ENCODE peak calls at places on chromosomes 4 and X, in nine cellular contexts. X, J, S, O, W, B, H, P and E are unnamed samples.

GRCh38 chr4:43352859-43353258 is 460.3 kb downstream of the GRXCR1 start:
- DNase-seq in X (no peak), J (no peak), S (no peak), O (no peak), W (no peak), B (no peak), H (no peak), P (no peak), E (no peak)

GRCh38 chr4:8515316-8516060 is 64.7 kb upstream of the GPR78 start:
- DNase-seq in X (no peak), J (no peak), S (no peak), O (no peak), W (no peak), B (peak; percentile 21), H (no peak), P (no peak), E (no peak)

GRCh38 chr4:144709793-144710525 is 64.0 kb downstream of the HHIP start:
- DNase-seq in X (no peak), J (no peak), S (no peak), O (no peak), W (peak; percentile 8), B (peak; percentile 88), H (no peak), P (no peak), E (no peak)

GRCh38 chrX:153464116-153464515 is 6.3 kb downstream of the HAUS7 start:
- DNase-seq in X (no peak), J (no peak), S (no peak), O (no peak), W (no peak), B (no peak), H (no peak), P (no peak), E (no peak)

GRCh38 chr4:112636688-112637551 is at the start of the genes LARP7 and ZGRF1:
- DNase-seq in X (peak; percentile 99), J (peak; percentile 99), S (peak; percentile 99), O (peak; percentile 98), W (peak; percentile 69), B (peak; percentile 100), H (peak; percentile 95), P (peak; percentile 98), E (peak; percentile 99)

GRCh38 chr4:138078751-138079150 is 163.4 kb downstream of the SLC7A11 start:
- DNase-seq in X (no peak), J (no peak), S (no peak), O (no peak), W (no peak), B (no peak), H (no peak), P (no peak), E (no peak)

GRCh38 chrX:120823554-120823953 is 52.1 kb downstream of the CT47B1 start:
- DNase-seq in X (no peak), J (no peak), S (no peak), O (no peak), W (no peak), B (no peak), H (no peak), P (no peak), E (no peak)

GRCh38 chr4:139331185-139331584 is 28.9 kb upstream of the NDUFC1 start:
- DNase-seq in X (no peak), J (no peak), S (no peak), O (no peak), W (no peak), B (no peak), H (no peak), P (no peak), E (no peak)

GRCh38 chrX:101229155-101229554 is 9.6 kb downstream of the DRP2 start:
- DNase-seq in X (no peak), J (no peak), S (no peak), O (no peak), W (no peak), B (peak; percentile 54), H (no peak), P (no peak), E (no peak)

GRCh38 chrX:140765043-140765784 is 55.7 kb downstream of the LINC00632 start:
- DNase-seq in X (no peak), J (no peak), S (peak; percentile 22), O (no peak), W (no peak), B (peak; percentile 52), H (no peak), P (peak; percentile 9), E (peak; percentile 30)

GRCh38 chrX:39815621-39816020 is 282.1 kb downstream of the BCOR start:
- DNase-seq in X (peak; percentile 56), J (no peak), S (no peak), O (no peak), W (no peak), B (no peak), H (no peak), P (no peak), E (no peak)

GRCh38 chrX:46216406-46216805 is 328.8 kb downstream of the ZNF674 start:
- DNase-seq in X (no peak), J (no peak), S (no peak), O (no peak), W (no peak), B (no peak), H (no peak), P (no peak), E (no peak)

GRCh38 chrX:106898462-106898861 is 4.7 kb downstream of the RIPPLY1 start:
- DNase-seq in X (peak; percentile 58), J (no peak), S (no peak), O (no peak), W (no peak), B (peak; percentile 73), H (no peak), P (no peak), E (peak; percentile 25)

GRCh38 chr4:84050014-84050413 is 449.1 kb downstream of the NKX6-1 start:
- DNase-seq in X (no peak), J (no peak), S (no peak), O (no peak), W (no peak), B (no peak), H (no peak), P (peak; percentile 14), E (peak; percentile 21)

GRCh38 chrX:39832211-39832610 is 265.5 kb downstream of the BCOR start:
- DNase-seq in X (no peak), J (no peak), S (no peak), O (no peak), W (no peak), B (no peak), H (no peak), P (no peak), E (no peak)

GRCh38 chr4:108114503-108114902 is 54.2 kb downstream of the LEF1 start:
- DNase-seq in X (no peak), J (no peak), S (no peak), O (no peak), W (no peak), B (no peak), H (no peak), P (no peak), E (no peak)

GRCh38 chr4:39354178-39354503 is 12.0 kb downstream of the RFC1 start:
- DNase-seq in X (no peak), J (no peak), S (no peak), O (no peak), W (no peak), B (no peak), H (no peak), P (no peak), E (no peak)

GRCh38 chr4:110629780-110630500 is 7.1 kb upstream of the PITX2 start:
- DNase-seq in X (no peak), J (no peak), S (no peak), O (no peak), W (no peak), B (no peak), H (no peak), P (no peak), E (no peak)

GRCh38 chr4:39029752-39030694 is 2.2 kb downstream of the TMEM156 start:
- DNase-seq in X (no peak), J (no peak), S (no peak), O (no peak), W (no peak), B (no peak), H (no peak), P (no peak), E (no peak)

GRCh38 chr4:123305746-123306145 is 90.8 kb upstream of the SPRY1 start:
- DNase-seq in X (no peak), J (no peak), S (no peak), O (no peak), W (no peak), B (no peak), H (no peak), P (no peak), E (no peak)

GRCh38 chr4:151946718-151947117 is 185.9 kb upstream of the GATB start:
- DNase-seq in X (no peak), J (no peak), S (no peak), O (no peak), W (no peak), B (no peak), H (no peak), P (no peak), E (no peak)

GRCh38 chr4:114694770-114695169 is 96.2 kb downstream of the UGT8 start:
- DNase-seq in X (peak; percentile 51), J (no peak), S (no peak), O (no peak), W (no peak), B (peak; percentile 51), H (no peak), P (no peak), E (peak; percentile 44)

GRCh38 chr4:142282870-142283431 is 563.1 kb downstream of the INPP4B start:
- DNase-seq in X (peak; percentile 51), J (no peak), S (no peak), O (no peak), W (no peak), B (no peak), H (no peak), P (no peak), E (no peak)

GRCh38 chr4:145881991-145882390 is 56.6 kb downstream of the ZNF827 start:
- DNase-seq in X (no peak), J (peak; percentile 85), S (no peak), O (no peak), W (no peak), B (no peak), H (no peak), P (peak; percentile 24), E (peak; percentile 64)

GRCh38 chrX:72604705-72605104 is 32.1 kb upstream of the HDAC8 start:
- DNase-seq in X (no peak), J (no peak), S (no peak), O (no peak), W (no peak), B (no peak), H (no peak), P (no peak), E (no peak)

GRCh38 chrX:24672701-24673190 is 21.0 kb upstream of the POLA1 start:
- DNase-seq in X (no peak), J (no peak), S (no peak), O (no peak), W (peak; percentile 23), B (no peak), H (no peak), P (no peak), E (no peak)

GRCh38 chrX:70007946-70008345 is 41.8 kb downstream of the AWAT2 start:
- DNase-seq in X (no peak), J (no peak), S (no peak), O (no peak), W (no peak), B (peak; percentile 52), H (no peak), P (no peak), E (no peak)

GRCh38 chr4:98446499-98447375 is 185.6 kb downstream of the RAP1GDS1 start:
- DNase-seq in X (no peak), J (peak; percentile 92), S (no peak), O (peak; percentile 45), W (no peak), B (peak; percentile 57), H (peak; percentile 26), P (no peak), E (no peak)

GRCh38 chr4:73676881-73677323 is 56.7 kb upstream of the RASSF6 start:
- DNase-seq in X (no peak), J (no peak), S (no peak), O (no peak), W (no peak), B (peak; percentile 55), H (no peak), P (no peak), E (no peak)

GRCh38 chr4:77015390-77015789 is 60.4 kb downstream of the CCNI start:
- DNase-seq in X (peak; percentile 33), J (no peak), S (no peak), O (no peak), W (no peak), B (peak; percentile 41), H (no peak), P (no peak), E (peak; percentile 8)

GRCh38 chr4:125315571-125316390 is 1.0 kb downstream of the FAT4 start:
- DNase-seq in X (peak; percentile 73), J (peak; percentile 46), S (peak; percentile 67), O (no peak), W (peak; percentile 48), B (peak; percentile 62), H (no peak), P (peak; percentile 72), E (peak; percentile 7)